ENCODE peak calls at places on chromosomes 11 and 22, in nine cellular contexts. Y is fibroblast of mammary gland, E is nephron progenitor cell, A is psoas muscle, S is progenitor cell of endocrine pancreas, R is H1, Z is lower lobe of right lung, I is AG09309, V is NB4. Q is an unnamed sample.

GRCh38 chr11:7903940-7904339 is 27.1 kb downstream of the OR10A6 start:
- DNase-seq in Y (no peak), E (no peak), A (no peak), S (no peak), R (no peak), Z (no peak), I (no peak), V (no peak), Q (no peak)

GRCh38 chr11:5291207-5291838 is 10.4 kb downstream of the OR51B4 start:
- DNase-seq in Y (peak; percentile 69), E (no peak), A (no peak), S (no peak), R (no peak), Z (no peak), I (no peak), V (peak; percentile 24), Q (no peak)

GRCh38 chr11:123526027-123526805 is 96.1 kb downstream of the GRAMD1B start:
- DNase-seq in Y (no peak), E (no peak), A (no peak), S (no peak), R (no peak), Z (no peak), I (no peak), V (no peak), Q (no peak)

GRCh38 chr11:64001552-64002427 is 15.6 kb downstream of the OTUB1 start:
- DNase-seq in Y (no peak), E (no peak), A (peak; percentile 77), S (no peak), R (no peak), Z (no peak), I (no peak), V (no peak), Q (no peak)

GRCh38 chr11:29009426-29009825 is 901.2 kb downstream of the METTL15 start:
- DNase-seq in Y (no peak), E (no peak), A (no peak), S (no peak), R (no peak), Z (no peak), I (peak; percentile 38), V (no peak), Q (no peak)

GRCh38 chr11:3014314-3014938 is 22.3 kb upstream of the NAP1L4 start:
- DNase-seq in Y (no peak), E (no peak), A (no peak), S (no peak), R (no peak), Z (no peak), I (no peak), V (no peak), Q (no peak)

GRCh38 chr11:20066013-20066782 is 94.1 kb downstream of the DBX1 start:
- DNase-seq in Y (no peak), E (no peak), A (no peak), S (no peak), R (no peak), Z (no peak), I (no peak), V (no peak), Q (no peak)

GRCh38 chr11:1738380-1738779 is 12.0 kb downstream of the IFITM10 start:
- DNase-seq in Y (no peak), E (no peak), A (peak; percentile 19), S (no peak), R (no peak), Z (no peak), I (no peak), V (no peak), Q (no peak)

GRCh38 chr22:38235240-38235850 is 33.6 kb downstream of the MAFF start:
- DNase-seq in Y (peak; percentile 43), E (no peak), A (peak; percentile 27), S (no peak), R (no peak), Z (no peak), I (no peak), V (no peak), Q (no peak)

GRCh38 chr22:38238519-38239051 is 34.2 kb downstream of the TMEM184B start:
- DNase-seq in Y (peak; percentile 82), E (no peak), A (peak; percentile 47), S (no peak), R (no peak), Z (no peak), I (no peak), V (no peak), Q (no peak)

GRCh38 chr22:38236786-38237185 is 35.0 kb downstream of the MAFF start:
- DNase-seq in Y (no peak), E (no peak), A (peak; percentile 38), S (no peak), R (no peak), Z (no peak), I (no peak), V (no peak), Q (no peak)

GRCh38 chr22:38240734-38241252 is 32.0 kb downstream of the TMEM184B start:
- DNase-seq in Y (peak; percentile 87), E (no peak), A (peak; percentile 77), S (no peak), R (peak; percentile 46), Z (no peak), I (peak; percentile 56), V (no peak), Q (no peak)

DNA sequence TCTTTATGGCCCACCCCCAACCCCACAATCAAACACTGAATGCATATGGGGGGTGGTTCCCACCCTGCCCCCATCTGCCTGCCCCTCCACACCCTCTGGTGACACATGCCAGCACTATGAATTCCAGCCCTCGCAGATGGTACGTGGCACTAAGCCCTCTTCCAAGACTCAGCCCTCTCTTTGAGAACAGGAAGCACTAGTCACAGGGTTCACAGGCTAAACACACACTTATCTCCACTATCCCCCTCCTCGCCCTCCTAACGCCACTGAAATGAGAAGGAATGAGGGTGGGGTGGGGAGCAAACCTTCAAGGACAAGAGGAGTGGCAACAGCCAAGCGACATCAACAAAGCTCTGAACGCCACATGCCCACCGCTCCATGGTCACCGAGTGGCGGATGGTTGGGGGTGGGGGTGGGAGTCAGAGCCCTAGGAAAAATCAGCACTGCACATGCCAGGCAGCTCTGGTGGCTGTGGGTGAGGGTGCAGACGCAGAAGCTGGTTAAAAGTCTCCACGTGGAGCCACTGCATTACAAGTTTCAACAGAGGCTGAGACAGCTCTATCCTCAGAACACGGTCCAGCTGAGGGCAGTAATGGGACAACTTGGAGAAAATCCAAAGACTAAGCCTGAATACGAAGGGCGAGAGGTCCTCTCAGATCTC is 33.6 kb downstream of the TMEM184B start:
- DNase-seq in Y (peak; percentile 95), E (no peak), A (peak; percentile 46), S (no peak), R (no peak), Z (no peak), I (peak; percentile 91), V (no peak), Q (peak; percentile 85)
- TF ChIP-seq CTCF in Y (peak; percentile 9), E (no peak), A (peak; percentile 29), S (no peak), R (no peak), Z (peak; percentile 22), I (peak; percentile 25), V (no peak), Q (no peak)

GRCh38 chr11:72685560-72686480 is 11.6 kb upstream of the PDE2A start:
- DNase-seq in Y (peak; percentile 81), E (no peak), A (peak; percentile 77), S (no peak), R (no peak), Z (no peak), I (peak; percentile 25), V (no peak), Q (no peak)

GRCh38 chr11:72686639-72687215 is 12.5 kb upstream of the PDE2A start:
- DNase-seq in Y (peak; percentile 12), E (no peak), A (no peak), S (no peak), R (no peak), Z (no peak), I (no peak), V (no peak), Q (no peak)

GRCh38 chr11:72682238-72682872 is 8.1 kb upstream of the PDE2A start:
- DNase-seq in Y (no peak), E (no peak), A (no peak), S (no peak), R (no peak), Z (no peak), I (no peak), V (no peak), Q (no peak)

GRCh38 chr11:72683782-72684200 is 9.6 kb upstream of the PDE2A start:
- DNase-seq in Y (peak; percentile 38), E (peak; percentile 93), A (peak; percentile 82), S (peak; percentile 79), R (no peak), Z (peak; percentile 71), I (no peak), V (peak; percentile 65), Q (no peak)

DNA sequence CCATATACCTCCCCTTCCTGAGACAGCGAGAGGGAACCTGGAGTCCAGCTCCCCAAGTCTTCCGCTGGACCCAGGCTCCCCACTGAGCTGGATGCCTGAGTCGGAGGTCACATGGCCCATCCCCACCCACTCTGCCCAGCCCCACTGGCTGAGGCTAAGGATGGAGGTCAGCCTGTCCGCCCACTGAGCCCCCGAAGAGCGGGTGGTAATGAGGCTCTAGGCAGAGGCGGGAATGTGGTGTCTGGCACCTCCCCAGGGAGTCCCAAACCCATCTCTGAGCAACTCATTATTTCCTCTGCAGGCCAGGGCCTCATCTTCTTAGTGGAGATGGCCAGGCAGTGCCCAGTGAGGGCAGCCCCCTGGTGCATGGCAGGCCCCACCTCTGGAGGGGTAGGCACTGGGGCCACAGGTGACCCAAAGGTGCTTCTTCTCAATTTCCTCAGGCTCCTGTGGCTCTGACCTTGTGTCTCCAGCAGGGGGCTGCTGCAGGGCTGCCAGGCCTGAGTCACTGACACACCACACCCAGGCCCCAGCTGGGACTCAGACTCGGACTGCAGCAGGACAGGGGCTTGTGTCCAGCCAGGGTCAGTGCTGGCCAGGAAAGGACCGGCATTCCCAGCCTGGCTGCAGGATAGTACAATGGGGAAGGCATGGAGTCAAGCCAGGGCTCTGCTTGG is 10.2 kb upstream of the PDE2A start:
- DNase-seq in Y (peak; percentile 69), E (peak; percentile 60), A (peak; percentile 86), S (peak; percentile 43), R (no peak), Z (peak; percentile 68), I (no peak), V (peak; percentile 64), Q (peak; percentile 79)
- TF ChIP-seq CTCF in Y (peak; percentile 73), E (peak; percentile 57), A (peak; percentile 51), S (peak; percentile 65), R (peak; percentile 49), Z (peak; percentile 62), I (peak; percentile 86), V (peak; percentile 87), Q (peak; percentile 64)

GRCh38 chr11:71109586-71109985 is 142.8 kb downstream of the SHANK2 start:
- DNase-seq in Y (no peak), E (no peak), A (no peak), S (no peak), R (no peak), Z (no peak), I (no peak), V (no peak), Q (no peak)

GRCh38 chr11:71106671-71107070 is 145.7 kb downstream of the SHANK2 start:
- DNase-seq in Y (no peak), E (no peak), A (no peak), S (no peak), R (no peak), Z (no peak), I (no peak), V (no peak), Q (no peak)

GRCh38 chr11:71112454-71112853 is 139.9 kb downstream of the SHANK2 start:
- DNase-seq in Y (no peak), E (no peak), A (no peak), S (no peak), R (no peak), Z (no peak), I (no peak), V (no peak), Q (no peak)

GRCh38 chr11:71109186-71109585 is 143.2 kb downstream of the SHANK2 start:
- DNase-seq in Y (no peak), E (no peak), A (no peak), S (no peak), R (no peak), Z (no peak), I (no peak), V (no peak), Q (no peak)

GRCh38 chr11:71108013-71108865 is 144.1 kb downstream of the SHANK2 start:
- DNase-seq in Y (no peak), E (no peak), A (no peak), S (no peak), R (no peak), Z (no peak), I (no peak), V (no peak), Q (no peak)
- TF ChIP-seq CTCF in Y (no peak), E (no peak), A (no peak), S (no peak), R (no peak), Z (no peak), I (no peak), V (no peak), Q (no peak)

GRCh38 chr11:65773784-65774411 is 6.9 kb downstream of the AP5B1 start:
- DNase-seq in Y (peak; percentile 21), E (no peak), A (no peak), S (no peak), R (no peak), Z (no peak), I (no peak), V (no peak), Q (no peak)
- TF ChIP-seq CTCF in Y (peak; percentile 45), E (no peak), A (no peak), S (no peak), R (no peak), Z (no peak), I (peak; percentile 43), V (no peak), Q (no peak)